ENCODE peak calls at places on chromosome 15, in five cellular contexts. A is GM23338, E is OCI-LY7, O is neural progenitor cell, N is HCT116. X is an unnamed sample.

GRCh38 chr15:90808517-90808939 is 59.9 kb upstream of the FURIN start:
- DNase-seq in A (no peak), E (no peak), O (no peak), N (no peak), X (no peak)

GRCh38 chr15:57288926-57289650 is 87.2 kb upstream of the CGNL1 start:
- DNase-seq in A (no peak), E (no peak), O (no peak), N (no peak), X (peak; percentile 87)

GRCh38 chr15:35533130-35534110 is 12.5 kb downstream of the DPH6 start:
- DNase-seq in A (no peak), E (no peak), O (no peak), N (no peak), X (peak; percentile 88)

GRCh38 chr15:81073796-81074195 is 60.3 kb upstream of the CFAP161 start:
- DNase-seq in A (no peak), E (no peak), O (no peak), N (no peak), X (no peak)

GRCh38 chr15:67199881-67200763 is 54.3 kb downstream of the AAGAB start:
- DNase-seq in A (no peak), E (no peak), O (no peak), N (no peak), X (peak; percentile 82)

GRCh38 chr15:100713163-100713867 is 110.9 kb downstream of the ASB7 start:
- DNase-seq in A (no peak), E (no peak), O (no peak), N (peak; percentile 93), X (peak; percentile 71)

GRCh38 chr15:25693321-25694237 is 169.5 kb downstream of the ATP10A start:
- DNase-seq in A (peak; percentile 64), E (peak; percentile 45), O (peak; percentile 47), N (no peak), X (peak; percentile 48)

GRCh38 chr15:71572452-71573053 is 237.8 kb upstream of the NR2E3 start:
- DNase-seq in A (peak; percentile 88), E (no peak), O (peak; percentile 40), N (peak; percentile 23), X (peak; percentile 28)

GRCh38 chr15:63349621-63350020 is 32.0 kb downstream of the CA12 start:
- DNase-seq in A (no peak), E (no peak), O (no peak), N (no peak), X (no peak)

GRCh38 chr15:65991721-65992472 is 122.6 kb downstream of the RAB11A start:
- DNase-seq in A (no peak), E (no peak), O (no peak), N (no peak), X (no peak)

GRCh38 chr15:70421197-70421482 is 323.4 kb upstream of the TLE3 start:
- DNase-seq in A (no peak), E (no peak), O (no peak), N (no peak), X (no peak)

GRCh38 chr15:94083467-94083991 is 147.8 kb upstream of the MCTP2 start:
- DNase-seq in A (no peak), E (no peak), O (no peak), N (no peak), X (peak; percentile 88)

GRCh38 chr15:92832992-92833438 is 67.1 kb upstream of the CHD2 start:
- DNase-seq in A (no peak), E (peak; percentile 65), O (no peak), N (no peak), X (peak; percentile 46)

GRCh38 chr15:94135748-94136147 is 95.6 kb upstream of the MCTP2 start:
- DNase-seq in A (peak; percentile 25), E (peak; percentile 4), O (peak; percentile 46), N (no peak), X (peak; percentile 14)

GRCh38 chr15:81196576-81197254 is at the start of gene IL16:
- DNase-seq in A (no peak), E (no peak), O (no peak), N (no peak), X (no peak)

GRCh38 chr15:67660446-67660845 is 117.9 kb downstream of the MAP2K5 start:
- DNase-seq in A (no peak), E (no peak), O (no peak), N (no peak), X (no peak)

GRCh38 chr15:89664441-89664840 is 9.2 kb upstream of the KIF7 start:
- DNase-seq in A (no peak), E (no peak), O (no peak), N (no peak), X (no peak)

GRCh38 chr15:79543097-79543496 is 111.0 kb downstream of the MINAR1 start:
- DNase-seq in A (no peak), E (no peak), O (no peak), N (no peak), X (no peak)

GRCh38 chr15:101251830-101252820 is at the start of gene CHSY1:
- DNase-seq in A (peak; percentile 69), E (peak; percentile 68), O (peak; percentile 85), N (peak; percentile 76), X (peak; percentile 97)

GRCh38 chr15:90087454-90088154 is 14.7 kb downstream of the IDH2 start:
- DNase-seq in A (peak; percentile 58), E (peak; percentile 41), O (no peak), N (no peak), X (peak; percentile 51)

GRCh38 chr15:60713096-60714084 is 234.4 kb upstream of the ICE2 start:
- DNase-seq in A (no peak), E (no peak), O (no peak), N (no peak), X (peak; percentile 68)

GRCh38 chr15:90818251-90819210 is 49.9 kb upstream of the FURIN start:
- DNase-seq in A (peak; percentile 65), E (peak; percentile 86), O (peak; percentile 57), N (no peak), X (no peak)

GRCh38 chr15:78429477-78429876 is 8.5 kb upstream of the IREB2 start:
- DNase-seq in A (no peak), E (no peak), O (no peak), N (no peak), X (no peak)
- H2AFZ ChIP-seq in A (no peak overlapping the region), E (no peak overlapping the region), O (peak overlapping the region; percentile 12), N (no peak overlapping the region), X (no peak overlapping the region)

GRCh38 chr15:69217381-69217780 is 56.9 kb downstream of the GLCE start:
- DNase-seq in A (no peak), E (no peak), O (no peak), N (no peak), X (no peak)

GRCh38 chr15:69210574-69210973 is 50.1 kb downstream of the GLCE start:
- DNase-seq in A (no peak), E (no peak), O (no peak), N (no peak), X (no peak)

GRCh38 chr15:69213786-69214185 is 53.4 kb downstream of the GLCE start:
- DNase-seq in A (peak; percentile 28), E (no peak), O (no peak), N (no peak), X (no peak)

GRCh38 chr15:69219690-69220089 is 59.3 kb downstream of the GLCE start:
- DNase-seq in A (no peak), E (no peak), O (no peak), N (no peak), X (no peak)

GRCh38 chr15:69215636-69216035 is 55.2 kb downstream of the GLCE start:
- DNase-seq in A (no peak), E (no peak), O (no peak), N (no peak), X (no peak)
- TF ChIP-seq EZH2phosphoT487 in A (no peak), E (no peak), O (no peak), N (no peak), X (no peak)

GRCh38 chr15:40067921-40068624 is 29.1 kb upstream of the SRP14 start:
- DNase-seq in A (no peak), E (no peak), O (no peak), N (no peak), X (no peak)

GRCh38 chr15:40072216-40072990 is 33.4 kb upstream of the SRP14 start:
- DNase-seq in A (peak; percentile 45), E (no peak), O (no peak), N (no peak), X (no peak)

GRCh38 chr15:40069178-40070165 is 30.5 kb upstream of the SRP14 start:
- DNase-seq in A (peak; percentile 60), E (peak; percentile 73), O (peak; percentile 87), N (peak; percentile 73), X (peak; percentile 87)

GRCh38 chr15:40070166-40070557 is 31.2 kb upstream of the SRP14 start:
- DNase-seq in A (no peak), E (no peak), O (no peak), N (no peak), X (no peak)

GRCh38 chr15:40070608-40071218 is 31.7 kb upstream of the SRP14 start:
- DNase-seq in A (no peak), E (no peak), O (no peak), N (no peak), X (no peak)
- H3K4me1 ChIP-seq in A (peaks cover 15% of the 10 kb centered on the region), E (peaks cover 27% of the 10 kb centered on the region), O (peaks cover 29% of the 10 kb centered on the region), N (peaks cover 18% of the 10 kb centered on the region), X (peaks cover 8% of the 10 kb centered on the region)

GRCh38 chr15:85926834-85927233 is 132.1 kb upstream of the KLHL25 start:
- DNase-seq in A (no peak), E (no peak), O (no peak), N (no peak), X (no peak)
- H2AFZ ChIP-seq in A (no peak overlapping the region), E (no peak overlapping the region), O (no peak overlapping the region), N (no peak overlapping the region), X (no peak overlapping the region)

GRCh38 chr15:99095626-99096025 is 9.3 kb upstream of the SYNM start:
- DNase-seq in A (no peak), E (no peak), O (peak; percentile 70), N (no peak), X (no peak)
- TF ChIP-seq EZH2phosphoT487 in A (no peak), E (no peak), O (no peak), N (no peak), X (no peak)

GRCh38 chr15:28953573-28954195 is 67.9 kb downstream of the APBA2 start:
- DNase-seq in A (no peak), E (no peak), O (no peak), N (no peak), X (no peak)
- H3K4me1 ChIP-seq in A (peaks cover 7% of the 10 kb centered on the region), E (peaks cover 12% of the 10 kb centered on the region), O (peaks cover 19% of the 10 kb centered on the region), N (no peaks in the 10 kb centered on the region), X (no peaks in the 10 kb centered on the region)

GRCh38 chr15:40856736-40857135 is 12.9 kb downstream of the SPINT1 start:
- DNase-seq in A (no peak), E (no peak), O (no peak), N (no peak), X (no peak)
- H2AFZ ChIP-seq in A (no peak overlapping the region), E (peak overlapping the region; percentile 79), O (no peak overlapping the region), N (no peak overlapping the region), X (no peak overlapping the region)

DNA sequence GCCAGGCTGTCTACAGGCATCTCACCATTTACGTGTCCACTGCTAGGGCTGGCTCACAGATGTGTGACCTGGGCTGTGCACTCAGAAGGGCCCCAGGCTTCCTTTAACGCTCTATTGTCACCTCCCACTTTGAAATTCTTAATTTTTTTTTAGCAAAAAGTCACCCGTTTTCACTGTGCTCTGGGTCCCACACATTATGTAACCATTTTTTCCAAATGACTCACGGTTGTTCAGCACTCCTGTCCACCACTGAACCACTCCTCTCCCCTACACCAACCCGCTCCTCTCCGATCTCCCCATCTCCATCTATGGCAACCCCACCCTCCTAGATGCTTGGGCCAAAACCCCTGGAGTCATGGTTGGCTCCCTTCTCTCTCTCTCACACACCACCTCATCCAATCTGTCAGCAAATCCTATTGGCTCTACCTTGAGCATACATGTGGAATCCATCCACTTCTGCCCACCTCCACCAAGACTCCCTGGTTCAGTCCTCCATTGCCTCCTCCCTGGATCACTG is 41.1 kb upstream of the LINGO1 start:
- DNase-seq in A (no peak), E (no peak), O (no peak), N (no peak), X (peak; percentile 8)
- TF ChIP-seq EZH2phosphoT487 in A (no peak), E (no peak), O (no peak), N (no peak), X (no peak)

X was measured in GM23248.